ENCODE peak calls at places on chromosomes 5 and 9, in six cellular contexts. Q, X, I, U, S and N are unnamed samples.

GRCh38 chr9:134325096-134325812 is 1.0 kb upstream of the RXRA start:
- DNase-seq in Q (no peak), X (peak), I (peak), U (peak), S (peak), N (no peak)

GRCh38 chr5:172140120-172140519 is 47.9 kb downstream of the STK10 start:
- DNase-seq in Q (no peak), X (no peak), I (no peak), U (peak), S (no peak), N (no peak)

GRCh38 chr9:116141864-116142561 is 11.6 kb upstream of the PAPPA start:
- DNase-seq in Q (no peak), X (no peak), I (no peak), U (no peak), S (no peak), N (no peak)

GRCh38 chr9:137255448-137256114 is 454 bp downstream of the NELFB start:
- DNase-seq in Q (no peak), X (no peak), I (no peak), U (no peak), S (peak), N (no peak)

GRCh38 chr9:89702401-89702800 is 97.6 kb downstream of the GADD45G start:
- DNase-seq in Q (no peak), X (no peak), I (no peak), U (no peak), S (no peak), N (no peak)

GRCh38 chr9:123620258-123620657 is 264.3 kb downstream of the CRB2 start:
- DNase-seq in Q (no peak), X (no peak), I (no peak), U (no peak), S (no peak), N (no peak)

GRCh38 chr5:120614512-120614911 is 150.4 kb downstream of the PRR16 start:
- DNase-seq in Q (no peak), X (no peak), I (no peak), U (no peak), S (no peak), N (no peak)

GRCh38 chr9:121782514-121783110 is 131.2 kb downstream of the DAB2IP start:
- DNase-seq in Q (no peak), X (no peak), I (no peak), U (no peak), S (no peak), N (no peak)

GRCh38 chr5:115170924-115171510 is 1.3 kb upstream of the TRIM36 start:
- DNase-seq in Q (no peak), X (no peak), I (no peak), U (no peak), S (peak), N (peak)

GRCh38 chr9:94908583-94909249 is 182.2 kb downstream of the AOPEP start:
- DNase-seq in Q (no peak), X (no peak), I (no peak), U (no peak), S (no peak), N (no peak)

GRCh38 chr5:129061849-129062248 is 32.7 kb upstream of the ISOC1 start:
- DNase-seq in Q (no peak), X (no peak), I (no peak), U (no peak), S (no peak), N (no peak)

GRCh38 chr5:168656633-168657032 is 77.5 kb upstream of the PANK3 start:
- DNase-seq in Q (no peak), X (peak), I (no peak), U (no peak), S (no peak), N (no peak)

GRCh38 chr5:1386274-1386717 is 41.4 kb upstream of the CLPTM1L start:
- DNase-seq in Q (no peak), X (peak), I (peak), U (no peak), S (peak), N (no peak)

GRCh38 chr5:72559866-72560766 is 52.9 kb upstream of the ZNF366 start:
- DNase-seq in Q (no peak), X (no peak), I (no peak), U (no peak), S (peak), N (no peak)

GRCh38 chr5:36643162-36643561 is 36.8 kb downstream of the SLC1A3 start:
- DNase-seq in Q (no peak), X (no peak), I (no peak), U (no peak), S (no peak), N (no peak)

GRCh38 chr5:68086857-68087256 is 128.7 kb upstream of the PIK3R1 start:
- DNase-seq in Q (no peak), X (no peak), I (no peak), U (no peak), S (no peak), N (no peak)

GRCh38 chr9:116298992-116299391 is 145.4 kb downstream of the PAPPA start:
- DNase-seq in Q (no peak), X (no peak), I (no peak), U (no peak), S (no peak), N (no peak)

GRCh38 chr5:50856720-50857119 is 190.3 kb downstream of the PARP8 start:
- DNase-seq in Q (no peak), X (no peak), I (no peak), U (no peak), S (no peak), N (no peak)

GRCh38 chr5:111697215-111697614 is 59.8 kb downstream of the NREP start:
- DNase-seq in Q (no peak), X (peak), I (no peak), U (no peak), S (no peak), N (peak)

GRCh38 chr5:54344653-54345052 is 34.3 kb upstream of the ARL15 start:
- DNase-seq in Q (no peak), X (no peak), I (no peak), U (no peak), S (no peak), N (no peak)

GRCh38 chr5:79859588-79859987 is 131.5 kb downstream of the MTX3 start:
- DNase-seq in Q (no peak), X (no peak), I (no peak), U (no peak), S (no peak), N (no peak)

GRCh38 chr5:79858097-79858723 is 132.9 kb downstream of the MTX3 start:
- DNase-seq in Q (peak), X (peak), I (peak), U (peak), S (peak), N (peak)

GRCh38 chr5:79856456-79857055 is 134.5 kb downstream of the MTX3 start:
- DNase-seq in Q (no peak), X (no peak), I (no peak), U (no peak), S (no peak), N (no peak)

GRCh38 chr5:79853676-79854418 is 137.2 kb downstream of the MTX3 start:
- DNase-seq in Q (no peak), X (no peak), I (no peak), U (no peak), S (no peak), N (no peak)

DNA sequence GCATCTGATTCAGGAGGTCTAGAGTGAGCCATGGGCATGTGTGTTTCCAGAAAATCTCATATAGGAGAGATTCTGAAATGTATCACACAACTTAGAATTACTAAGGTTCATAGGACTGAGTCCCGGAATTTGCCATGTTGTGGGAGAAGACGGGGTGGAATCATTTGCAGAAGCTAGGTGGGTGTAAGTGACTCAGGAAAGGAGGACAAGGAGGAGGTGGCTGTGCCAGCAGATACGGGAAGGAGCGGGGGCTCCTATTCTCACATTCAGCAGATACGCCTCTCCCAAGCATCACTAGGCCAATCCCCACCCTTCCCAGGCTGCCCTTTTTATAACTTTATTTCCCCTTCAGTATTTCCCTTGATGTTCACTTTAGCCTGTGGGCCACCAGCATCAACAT is 133.4 kb downstream of the MTX3 start:
- DNase-seq in Q (no peak), X (no peak), I (no peak), U (no peak), S (no peak), N (no peak)
- TF ChIP-seq POLR2AphosphoS5 in Q (no peak), X (no peak), I (no peak), U (no peak), S (no peak), N (no peak)

GRCh38 chr9:113622600-113623400 is 159.3 kb downstream of the RGS3 start:
- DNase-seq in Q (no peak), X (no peak), I (peak), U (peak), S (peak), N (no peak)

GRCh38 chr9:113624721-113625120 is 161.2 kb downstream of the RGS3 start:
- DNase-seq in Q (no peak), X (no peak), I (peak), U (peak), S (no peak), N (no peak)

GRCh38 chr9:113622038-113622437 is 158.5 kb downstream of the RGS3 start:
- DNase-seq in Q (no peak), X (no peak), I (no peak), U (no peak), S (no peak), N (no peak)

GRCh38 chr9:113625456-113625855 is 161.9 kb downstream of the RGS3 start:
- DNase-seq in Q (no peak), X (no peak), I (peak), U (peak), S (no peak), N (no peak)

GRCh38 chr9:113623851-113624485 is 160.4 kb downstream of the RGS3 start:
- DNase-seq in Q (no peak), X (no peak), I (peak), U (peak), S (no peak), N (no peak)
- H3K27ac ChIP-seq in Q (no peak), X (no peak), I (no peak), U (no peak), S (no peak), N (no peak)

GRCh38 chr5:124742521-124742920 is 3.9 kb downstream of the ZNF608 start:
- DNase-seq in Q (no peak), X (no peak), I (no peak), U (no peak), S (no peak), N (no peak)

GRCh38 chr5:124742983-124743533 is 3.4 kb downstream of the ZNF608 start:
- DNase-seq in Q (no peak), X (peak), I (no peak), U (no peak), S (no peak), N (no peak)

GRCh38 chr5:124740055-124740454 is 6.4 kb downstream of the ZNF608 start:
- DNase-seq in Q (no peak), X (no peak), I (no peak), U (no peak), S (no peak), N (no peak)

GRCh38 chr5:124741711-124742496 is 4.5 kb downstream of the ZNF608 start:
- DNase-seq in Q (no peak), X (no peak), I (no peak), U (no peak), S (peak), N (no peak)

DNA sequence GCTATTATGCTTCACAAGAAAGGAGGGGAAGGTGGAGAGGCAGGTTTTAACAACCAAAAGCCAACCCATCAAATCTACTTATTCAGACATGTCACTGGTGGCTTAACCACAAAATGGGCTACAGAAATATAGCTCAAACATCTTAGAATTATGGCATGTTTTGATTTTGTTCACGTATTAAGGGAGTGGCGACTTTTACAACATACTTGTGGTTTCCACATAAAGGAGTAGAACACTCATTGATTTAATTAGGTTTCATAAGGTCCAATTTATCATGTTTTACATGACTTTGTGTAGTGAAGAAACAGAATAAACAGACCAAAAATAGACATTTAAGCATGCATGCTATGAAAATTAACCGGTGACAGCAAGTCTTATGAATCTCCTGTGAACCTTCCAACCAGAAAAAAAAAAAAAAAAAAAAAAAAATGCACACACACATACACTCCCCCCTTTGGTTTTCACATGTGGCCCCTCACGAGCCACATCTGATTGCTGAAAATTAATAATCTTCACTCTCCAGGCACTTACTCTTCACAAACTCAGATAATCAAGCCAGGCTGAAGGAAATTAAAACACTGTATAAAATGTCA is 5.4 kb downstream of the ZNF608 start:
- DNase-seq in Q (no peak), X (no peak), I (no peak), U (no peak), S (no peak), N (no peak)
- TF ChIP-seq POLR2AphosphoS5 in Q (no peak), X (peak), I (no peak), U (no peak), S (no peak), N (peak)

DNA sequence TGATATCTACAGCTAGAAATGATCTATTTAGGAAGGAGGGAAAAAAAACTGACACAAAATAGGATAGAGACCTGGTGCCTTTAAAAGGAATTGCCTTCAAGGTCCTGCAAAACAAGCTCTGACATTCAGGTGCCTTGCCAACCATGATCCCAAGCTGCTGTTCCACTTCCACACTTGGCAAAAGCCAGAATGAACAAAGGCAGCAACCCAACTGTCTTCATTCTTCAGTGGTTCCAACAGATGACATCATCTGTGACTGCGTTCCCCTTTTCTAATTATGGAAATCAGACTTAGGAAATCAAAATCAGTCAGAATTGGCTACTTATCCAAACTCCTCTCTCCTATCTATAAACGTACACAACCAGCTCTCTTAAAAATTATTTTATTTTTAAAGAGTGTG is 104.0 kb upstream of the RAI14 start:
- DNase-seq in Q (no peak), X (no peak), I (no peak), U (no peak), S (no peak), N (no peak)
- H3K27ac ChIP-seq in Q (no peak), X (no peak), I (no peak), U (no peak), S (no peak), N (no peak)

DNA sequence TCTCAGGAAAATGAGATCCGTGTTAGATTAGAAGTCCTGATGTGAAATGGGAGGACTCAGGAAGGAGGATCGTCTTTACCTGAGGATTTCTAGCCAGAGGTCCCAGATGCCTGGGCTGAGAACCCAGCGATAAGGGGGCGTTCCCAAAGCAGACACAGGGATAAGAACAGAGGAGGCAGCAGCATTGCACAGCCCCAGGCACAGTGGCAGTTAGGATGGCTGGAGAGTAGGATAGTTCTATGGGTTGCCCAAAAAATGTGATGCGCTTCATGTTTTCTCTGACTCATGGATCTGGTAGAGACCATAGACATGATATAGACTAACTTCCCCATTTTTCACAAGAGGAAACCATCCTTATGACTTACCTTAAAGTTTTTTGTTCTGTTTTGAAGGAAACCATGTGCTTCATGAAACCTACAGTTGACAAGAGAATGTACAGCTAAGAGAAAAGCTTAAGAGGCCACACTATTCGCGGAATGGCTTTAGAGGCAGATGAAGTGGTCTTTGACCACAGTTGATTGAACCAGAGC is 37.2 kb downstream of the C9orf152 start:
- DNase-seq in Q (no peak), X (no peak), I (no peak), U (no peak), S (no peak), N (no peak)
- TF ChIP-seq POLR2AphosphoS5 in Q (no peak), X (no peak), I (no peak), U (no peak), S (no peak), N (no peak)

GRCh38 chr9:83299556-83299955 is 236.6 kb upstream of the RASEF start:
- DNase-seq in Q (no peak), X (no peak), I (no peak), U (no peak), S (no peak), N (no peak)
- H3K27ac ChIP-seq in Q (no peak), X (no peak), I (no peak), U (no peak), S (no peak), N (no peak)

GRCh38 chr9:26243722-26244121 is 565.5 kb upstream of the TUSC1 start:
- DNase-seq in Q (no peak), X (no peak), I (no peak), U (no peak), S (no peak), N (no peak)
- TF ChIP-seq POLR2AphosphoS5 in Q (no peak), X (no peak), I (no peak), U (no peak), S (no peak), N (no peak)